ENCODE peak calls at places on chromosomes 12 and 14, in five cellular contexts. One of them, this sample, is unnamed.
A peak's percentile ranks its signal among the peaks of the same experiment; 100 is the strongest.

GRCh38 chr12:15979096-15980091 is 68.3 kb downstream of the DERA start:
- DNase-seq in MM.1S: no peak
- DNase-seq in uterus: no peak
- DNase-seq in substantia nigra: no peak
- DNase-seq in testis: no peak
- DNase-seq in this sample: no peak

GRCh38 chr14:92040431-92041040 is 677 bp upstream of the TRIP11 start:
- DNase-seq in MM.1S: peak; percentile 58
- DNase-seq in uterus: no peak
- DNase-seq in substantia nigra: no peak
- DNase-seq in testis: no peak
- DNase-seq in this sample: no peak

GRCh38 chr14:37150414-37150813 is 22.0 kb downstream of the SLC25A21 start:
- DNase-seq in MM.1S: peak; percentile 42
- DNase-seq in uterus: no peak
- DNase-seq in substantia nigra: no peak
- DNase-seq in testis: no peak
- DNase-seq in this sample: no peak

GRCh38 chr14:37122919-37123639 is 49.3 kb downstream of the SLC25A21 start:
- DNase-seq in MM.1S: no peak
- DNase-seq in uterus: no peak
- DNase-seq in substantia nigra: no peak
- DNase-seq in testis: no peak
- DNase-seq in this sample: no peak

GRCh38 chr12:108807996-108808725 is 49.2 kb downstream of the SSH1 start:
- DNase-seq in MM.1S: no peak
- DNase-seq in uterus: no peak
- DNase-seq in substantia nigra: no peak
- DNase-seq in testis: no peak
- DNase-seq in this sample: no peak

GRCh38 chr14:55532645-55533309 is 47.2 kb upstream of the KTN1 start:
- DNase-seq in MM.1S: no peak
- DNase-seq in uterus: no peak
- DNase-seq in substantia nigra: no peak
- DNase-seq in testis: no peak
- DNase-seq in this sample: no peak

GRCh38 chr14:29810657-29811056 is 117.0 kb downstream of the PRKD1 start:
- DNase-seq in MM.1S: no peak
- DNase-seq in uterus: no peak
- DNase-seq in substantia nigra: no peak
- DNase-seq in testis: no peak
- DNase-seq in this sample: no peak

GRCh38 chr12:122080149-122081107 is 1.9 kb downstream of the MLXIP start:
- DNase-seq in MM.1S: peak; percentile 6
- DNase-seq in uterus: peak; percentile 69
- DNase-seq in substantia nigra: peak; percentile 49
- DNase-seq in testis: peak; percentile 77
- DNase-seq in this sample: no peak

GRCh38 chr12:24759155-24759554 is 189.7 kb downstream of the BCAT1 start:
- DNase-seq in MM.1S: no peak
- DNase-seq in uterus: no peak
- DNase-seq in substantia nigra: no peak
- DNase-seq in testis: no peak
- DNase-seq in this sample: no peak

GRCh38 chr14:101815994-101816393 is 54.5 kb downstream of the PPP2R5C start:
- DNase-seq in MM.1S: no peak
- DNase-seq in uterus: no peak
- DNase-seq in substantia nigra: no peak
- DNase-seq in testis: no peak
- DNase-seq in this sample: no peak
- H3K27ac ChIP-seq in MM.1S: no peak overlapping the region
- H3K27ac ChIP-seq in uterus: no peak overlapping the region
- H3K27ac ChIP-seq in substantia nigra: no peak overlapping the region
- H3K27ac ChIP-seq in testis: no peak overlapping the region
- H3K27ac ChIP-seq in this sample: no peak overlapping the region

GRCh38 chr12:104354167-104354867 is 50.8 kb downstream of the EID3 start:
- DNase-seq in MM.1S: no peak
- DNase-seq in uterus: no peak
- DNase-seq in substantia nigra: no peak
- DNase-seq in testis: no peak
- DNase-seq in this sample: no peak

GRCh38 chr12:104352106-104352713 is 48.7 kb downstream of the EID3 start:
- DNase-seq in MM.1S: no peak
- DNase-seq in uterus: no peak
- DNase-seq in substantia nigra: no peak
- DNase-seq in testis: no peak
- DNase-seq in this sample: no peak

GRCh38 chr12:104351023-104351983 is 47.8 kb downstream of the EID3 start:
- DNase-seq in MM.1S: no peak
- DNase-seq in uterus: no peak
- DNase-seq in substantia nigra: no peak
- DNase-seq in testis: no peak
- DNase-seq in this sample: no peak

GRCh38 chr12:104354868-104355570 is 51.5 kb downstream of the EID3 start:
- DNase-seq in MM.1S: no peak
- DNase-seq in uterus: no peak
- DNase-seq in substantia nigra: no peak
- DNase-seq in testis: no peak
- DNase-seq in this sample: no peak

GRCh38 chr12:104353012-104353981 is 49.8 kb downstream of the EID3 start:
- DNase-seq in MM.1S: no peak
- DNase-seq in uterus: no peak
- DNase-seq in substantia nigra: no peak
- DNase-seq in testis: no peak
- DNase-seq in this sample: no peak
- H3K27ac ChIP-seq in MM.1S: no peak overlapping the region
- H3K27ac ChIP-seq in uterus: no peak overlapping the region
- H3K27ac ChIP-seq in substantia nigra: no peak overlapping the region
- H3K27ac ChIP-seq in testis: no peak overlapping the region
- H3K27ac ChIP-seq in this sample: no peak overlapping the region

GRCh38 chr12:6697584-6698351 is 2.8 kb downstream of the PIANP start:
- DNase-seq in MM.1S: no peak
- DNase-seq in uterus: no peak
- DNase-seq in substantia nigra: no peak
- DNase-seq in testis: peak; percentile 58
- DNase-seq in this sample: no peak
- H3K27ac ChIP-seq in MM.1S: no peak overlapping the region
- H3K27ac ChIP-seq in uterus: no peak overlapping the region
- H3K27ac ChIP-seq in substantia nigra: no peak overlapping the region
- H3K27ac ChIP-seq in testis: no peak overlapping the region
- H3K27ac ChIP-seq in this sample: no peak overlapping the region

GRCh38 chr14:60757617-60758016 is 23.1 kb downstream of the MNAT1 start:
- DNase-seq in MM.1S: no peak
- DNase-seq in uterus: no peak
- DNase-seq in substantia nigra: no peak
- DNase-seq in testis: no peak
- DNase-seq in this sample: no peak
- H3K27ac ChIP-seq in MM.1S: no peak overlapping the region
- H3K27ac ChIP-seq in uterus: no peak overlapping the region
- H3K27ac ChIP-seq in substantia nigra: no peak overlapping the region
- H3K27ac ChIP-seq in testis: no peak overlapping the region
- H3K27ac ChIP-seq in this sample: no peak overlapping the region

This sample was measured in caudate nucleus.